ENCODE peak calls at places on chromosomes 3 and 15, in five cellular contexts. A is AG04450; N is astrocyte of the spinal cord; B is activated CD8-positive, alpha-beta T cell treated with anti-CD3 and anti-CD28 coated beads for 36 hours; T is IMR-90. K is an unnamed sample.

GRCh38 chr3:58666683-58667082 is at the start of gene FAM3D:
- DNase-seq in A (no peak), N (no peak), B (no peak), T (no peak), K (peak)

GRCh38 chr3:131630117-131630516 is 127.3 kb upstream of the MRPL3 start:
- DNase-seq in A (no peak), N (peak), B (no peak), T (no peak), K (no peak)

GRCh38 chr15:41930221-41930866 is 36.5 kb upstream of the SPTBN5 start:
- DNase-seq in A (peak), N (peak), B (no peak), T (peak), K (peak)

GRCh38 chr15:41790756-41791546 is 16.7 kb downstream of the MAPKBP1 start:
- DNase-seq in A (no peak), N (peak), B (no peak), T (peak), K (no peak)

GRCh38 chr3:129749692-129750091 is 143.2 kb upstream of the PLXND1 start:
- DNase-seq in A (no peak), N (no peak), B (no peak), T (no peak), K (no peak)

GRCh38 chr15:98807262-98807661 is 158.9 kb downstream of the IGF1R start:
- DNase-seq in A (peak), N (peak), B (no peak), T (peak), K (no peak)

GRCh38 chr3:16439163-16439847 is 74.2 kb downstream of the RFTN1 start:
- DNase-seq in A (no peak), N (no peak), B (no peak), T (peak), K (no peak)

GRCh38 chr15:76160426-76161152 is 100.8 kb downstream of the TMEM266 start:
- DNase-seq in A (no peak), N (no peak), B (no peak), T (no peak), K (no peak)

GRCh38 chr3:72158639-72159005 is 373.7 kb upstream of the PROK2 start:
- DNase-seq in A (no peak), N (no peak), B (no peak), T (no peak), K (no peak)

GRCh38 chr15:25690673-25691543 is 172.2 kb downstream of the ATP10A start:
- DNase-seq in A (no peak), N (peak), B (no peak), T (peak), K (peak)

GRCh38 chr3:13309004-13309403 is 111.1 kb downstream of the NUP210 start:
- DNase-seq in A (no peak), N (no peak), B (no peak), T (no peak), K (no peak)

GRCh38 chr3:22495826-22496225 is 707.3 kb upstream of the UBE2E2 start:
- DNase-seq in A (no peak), N (no peak), B (no peak), T (no peak), K (no peak)

GRCh38 chr3:110166791-110167190 is 829.4 kb upstream of the DPPA4 start:
- DNase-seq in A (no peak), N (no peak), B (no peak), T (no peak), K (no peak)

GRCh38 chr3:66236281-66236680 is 15.5 kb downstream of the SLC25A26 start:
- DNase-seq in A (no peak), N (peak), B (no peak), T (no peak), K (no peak)

GRCh38 chr3:86161493-86161892 is 829.5 kb downstream of the VGLL3 start:
- DNase-seq in A (no peak), N (no peak), B (no peak), T (no peak), K (no peak)

GRCh38 chr3:160458151-160458550 is 8.6 kb upstream of the TRIM59 start:
- DNase-seq in A (no peak), N (no peak), B (no peak), T (no peak), K (no peak)

GRCh38 chr3:115272036-115272824 is 125.1 kb upstream of the ZBTB20 start:
- DNase-seq in A (peak), N (peak), B (no peak), T (peak), K (no peak)

GRCh38 chr15:71627188-71627587 is 183.2 kb upstream of the NR2E3 start:
- DNase-seq in A (no peak), N (no peak), B (no peak), T (no peak), K (no peak)

GRCh38 chr3:114666613-114667012 is 372.8 kb downstream of the TIGIT start:
- DNase-seq in A (no peak), N (no peak), B (no peak), T (no peak), K (no peak)

GRCh38 chr3:4754180-4755086 is 224.8 kb upstream of the BHLHE40 start:
- DNase-seq in A (no peak), N (no peak), B (peak), T (no peak), K (peak)

GRCh38 chr3:30421261-30421660 is 185.1 kb upstream of the TGFBR2 start:
- DNase-seq in A (peak), N (peak), B (no peak), T (peak), K (no peak)

GRCh38 chr3:445960-446359 is 249.4 kb downstream of the CHL1 start:
- DNase-seq in A (no peak), N (no peak), B (no peak), T (no peak), K (no peak)

GRCh38 chr3:99373088-99373875 is 265.1 kb upstream of the COL8A1 start:
- DNase-seq in A (no peak), N (peak), B (no peak), T (no peak), K (no peak)

GRCh38 chr3:160417311-160417710 is 17.9 kb downstream of the SMC4 start:
- DNase-seq in A (no peak), N (no peak), B (no peak), T (no peak), K (no peak)

GRCh38 chr3:39343076-39343717 is 13.7 kb downstream of the CCR8 start:
- DNase-seq in A (no peak), N (no peak), B (no peak), T (no peak), K (no peak)

GRCh38 chr3:21017115-21017852 is 733.7 kb downstream of the ZNF385D start:
- DNase-seq in A (no peak), N (no peak), B (no peak), T (no peak), K (no peak)
- TF ChIP-seq CTCF in A (peak), N (peak), B (no peak), T (no peak), K (no peak)

GRCh38 chr3:108103040-108103751 is 12.4 kb upstream of the CD47 start:
- DNase-seq in A (no peak), N (no peak), B (no peak), T (no peak), K (no peak)

GRCh38 chr3:108102420-108103039 is 11.7 kb upstream of the CD47 start:
- DNase-seq in A (no peak), N (no peak), B (no peak), T (no peak), K (no peak)

GRCh38 chr3:108099679-108100428 is 9.0 kb upstream of the CD47 start:
- DNase-seq in A (no peak), N (no peak), B (peak), T (peak), K (no peak)

GRCh38 chr3:108099203-108099602 is 8.4 kb upstream of the CD47 start:
- DNase-seq in A (no peak), N (no peak), B (no peak), T (peak), K (no peak)

GRCh38 chr3:108100906-108101305 is 10.1 kb upstream of the CD47 start:
- DNase-seq in A (no peak), N (no peak), B (peak), T (no peak), K (no peak)
- TF ChIP-seq CTCF in A (no peak), N (no peak), B (no peak), T (no peak), K (no peak)

DNA sequence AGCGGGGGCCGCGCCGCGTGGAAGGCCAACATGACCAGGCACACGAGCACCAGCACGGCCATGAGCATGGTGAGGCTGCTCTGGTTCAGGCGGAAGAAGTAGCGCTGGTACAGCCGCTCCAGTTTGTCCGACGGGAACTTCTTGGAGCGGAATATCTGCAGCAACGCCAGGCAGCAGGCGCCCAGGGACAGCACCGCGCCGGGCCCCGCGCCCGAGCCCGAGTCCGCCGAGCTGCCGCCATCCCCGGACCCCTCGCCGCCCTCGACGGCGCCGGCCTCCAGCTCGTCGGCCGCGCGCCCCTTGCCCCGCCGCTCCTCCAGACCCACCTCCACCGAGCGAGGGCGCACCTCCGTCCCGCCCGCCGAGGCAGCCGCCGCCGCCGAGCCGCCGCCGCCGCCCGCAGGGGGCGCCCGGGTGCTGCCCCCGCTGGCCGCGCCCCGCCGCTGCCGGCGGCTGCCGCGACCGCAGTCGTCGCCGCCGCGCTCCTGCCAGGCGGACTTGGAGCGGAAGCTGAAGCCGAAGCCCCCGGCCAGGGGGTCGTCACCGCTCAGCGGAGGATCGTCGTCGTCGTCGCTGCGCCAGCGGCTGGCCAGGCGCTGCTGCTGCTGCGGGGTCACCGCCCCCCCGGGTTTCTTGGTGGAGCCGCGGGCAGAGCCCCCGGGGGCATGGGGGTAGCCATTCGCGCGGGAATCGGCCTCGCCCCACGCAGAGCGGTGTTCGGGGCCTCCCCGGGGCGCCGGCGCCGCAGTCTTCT is 964 bp downstream of the ADCY5 start:
- DNase-seq in A (no peak), N (no peak), B (peak), T (no peak), K (no peak)
- TF ChIP-seq CTCF in A (no peak), N (no peak), B (peak), T (peak), K (no peak)

GRCh38 chr3:196528639-196529233 is 13.6 kb upstream of the SMCO1 start:
- DNase-seq in A (no peak), N (peak), B (peak), T (peak), K (peak)

GRCh38 chr3:196519738-196520122 is 4.6 kb upstream of the SMCO1 start:
- DNase-seq in A (no peak), N (no peak), B (peak), T (no peak), K (peak)

GRCh38 chr3:196523841-196524240 is 8.7 kb upstream of the SMCO1 start:
- DNase-seq in A (no peak), N (no peak), B (no peak), T (no peak), K (no peak)

GRCh38 chr3:196525141-196525540 is 10.0 kb upstream of the SMCO1 start:
- DNase-seq in A (no peak), N (no peak), B (no peak), T (no peak), K (no peak)

DNA sequence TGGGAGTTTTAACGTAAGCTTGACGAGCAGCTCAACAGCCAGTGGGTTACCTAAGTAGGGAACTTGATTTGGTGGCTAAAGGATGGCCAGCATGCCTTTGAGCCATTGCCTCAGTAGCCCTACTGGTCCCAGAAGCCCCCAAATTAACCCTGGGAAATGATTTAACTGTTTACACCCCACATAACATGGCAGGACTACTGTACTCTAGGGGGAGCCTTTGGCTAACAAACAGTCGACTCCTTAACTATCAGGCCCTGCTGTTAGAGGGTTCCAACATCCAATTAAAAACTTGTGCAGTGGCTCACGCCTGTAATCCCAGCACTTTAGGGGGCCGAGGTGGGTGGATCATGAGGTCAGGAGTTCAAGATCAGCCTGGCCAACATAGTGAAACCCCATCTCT is 9.4 kb upstream of the SMCO1 start:
- DNase-seq in A (no peak), N (no peak), B (no peak), T (peak), K (peak)
- TF ChIP-seq CTCF in A (peak), N (peak), B (no peak), T (peak), K (no peak)

DNA sequence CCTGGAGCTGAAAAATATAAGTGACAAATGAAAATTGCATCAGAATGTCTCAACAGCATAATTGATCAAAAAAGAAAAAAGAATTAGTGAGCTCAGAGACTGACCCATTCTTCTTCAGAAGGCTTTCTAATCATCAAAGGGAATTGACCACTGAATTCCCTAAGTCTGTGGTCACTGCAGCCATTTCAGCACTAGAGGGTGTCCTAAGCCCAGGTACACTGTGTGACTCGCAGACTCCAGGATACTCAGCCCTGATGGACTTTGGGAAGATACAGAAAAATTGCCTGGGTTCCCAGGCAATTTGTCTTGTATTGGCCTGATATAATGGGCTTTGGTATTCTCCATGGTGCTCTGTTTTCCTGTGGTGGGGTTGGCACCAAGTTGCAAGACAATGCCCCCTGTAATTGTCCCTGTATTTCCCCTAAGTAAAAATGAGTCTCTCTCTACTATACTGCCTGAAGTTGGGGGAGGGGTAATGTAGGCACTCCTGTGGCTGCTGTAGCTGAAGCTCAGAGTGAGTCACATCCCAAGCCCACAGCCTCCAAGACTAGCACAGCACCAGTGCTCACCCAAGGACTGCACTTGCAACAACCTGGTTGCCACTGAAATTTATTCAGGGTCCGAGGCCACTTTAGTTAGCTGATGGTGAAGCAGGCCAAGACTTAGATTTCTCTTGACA is 256.0 kb upstream of the STAC start:
- DNase-seq in A (no peak), N (peak), B (no peak), T (peak), K (no peak)
- TF ChIP-seq CTCF in A (peak), N (peak), B (no peak), T (peak), K (no peak)

DNA sequence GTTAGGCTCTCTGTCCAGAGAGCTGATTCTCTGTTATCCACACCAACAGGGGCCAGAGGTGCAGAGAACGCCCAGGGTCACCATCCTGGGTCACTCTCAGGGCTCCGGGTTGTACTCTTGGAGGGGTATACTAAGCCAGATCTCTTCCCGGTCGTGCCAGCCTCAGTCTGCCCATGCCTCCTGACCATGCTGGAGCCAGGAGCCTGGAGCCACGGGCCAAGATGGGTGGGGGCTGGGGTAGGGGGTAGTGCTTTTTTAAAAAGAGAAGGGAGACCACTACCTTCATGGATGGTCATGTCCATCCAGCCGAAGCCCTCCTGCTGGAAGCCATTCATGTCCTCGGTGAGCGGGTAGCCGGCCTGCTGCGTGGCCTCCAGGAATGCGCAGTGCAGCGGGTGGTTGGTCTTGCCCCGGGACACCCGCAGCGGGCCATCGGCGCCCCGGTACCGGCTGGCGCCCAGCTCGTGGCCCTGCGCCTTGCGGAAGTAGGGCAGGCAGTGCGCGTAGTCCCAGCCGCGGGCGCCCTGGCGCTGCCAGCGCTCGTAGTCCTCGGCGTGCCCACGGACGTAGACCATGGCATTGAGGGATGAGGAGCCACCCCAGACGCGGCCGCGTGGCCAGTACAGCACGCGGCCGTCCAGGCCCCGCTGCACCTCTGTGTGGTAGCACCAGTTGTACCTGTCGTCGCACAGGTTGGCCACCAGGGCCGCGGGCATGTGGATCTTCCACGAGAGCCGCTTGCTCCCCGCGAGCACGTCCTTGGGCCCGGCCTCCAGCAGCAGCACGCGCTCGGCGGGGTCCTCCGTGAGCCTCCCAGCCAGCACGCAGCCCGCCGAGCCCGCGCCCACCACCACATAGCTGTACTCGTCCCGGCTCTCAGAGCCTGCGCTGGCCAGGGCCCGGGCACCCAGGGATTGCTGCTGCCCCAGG is 22.9 kb downstream of the CHDH start:
- DNase-seq in A (no peak), N (no peak), B (no peak), T (no peak), K (no peak)
- TF ChIP-seq CTCF in A (no peak), N (no peak), B (no peak), T (no peak), K (no peak)

DNA sequence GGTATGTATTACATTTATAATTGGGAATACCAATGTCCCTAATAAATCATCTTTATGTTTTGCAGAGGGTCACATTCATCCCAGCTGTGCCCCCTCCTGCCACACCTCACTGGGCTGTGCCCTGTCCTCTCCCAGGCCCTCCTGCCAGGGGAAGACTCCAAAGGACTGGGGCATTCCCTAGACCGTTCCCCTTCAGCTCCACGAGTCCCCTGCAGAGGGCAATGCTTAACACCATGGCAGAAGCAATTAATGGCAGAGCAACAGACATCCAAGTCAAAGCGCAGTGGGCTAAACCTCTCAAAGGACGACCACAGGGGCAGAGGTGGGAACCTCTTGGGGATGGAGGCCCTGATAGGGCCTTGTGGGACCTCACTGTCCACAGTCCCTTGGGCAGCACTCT is 71.3 kb upstream of the SEC13 start:
- DNase-seq in A (no peak), N (no peak), B (no peak), T (no peak), K (no peak)
- TF ChIP-seq CTCF in A (peak), N (peak), B (no peak), T (peak), K (no peak)

K was measured in lower leg skin.